ENCODE peak calls at places on chromosome 6, in ten cellular contexts. B, R, J, P, Q, E, Z, N, F and M are unnamed samples.
A peak's percentile ranks its signal among the peaks of the same experiment; 100 is the strongest.

GRCh38 chr6:4817551-4817950 is 41.3 kb downstream of the CDYL start:
- DNase-seq in F (no peak), Q (no peak), J (no peak), P (no peak), N (no peak), B (no peak), Z (no peak), R (no peak), E (no peak), M (no peak)

GRCh38 chr6:116206231-116206903 is 47.5 kb downstream of the TSPYL4 start:
- DNase-seq in Q (no peak), Z (no peak), E (no peak), R (no peak), J (no peak), N (no peak), B (no peak), P (no peak), F (no peak), M (no peak)

GRCh38 chr6:51314965-51315364 is 496.3 kb downstream of the TFAP2B start:
- DNase-seq in B (peak; percentile 4), P (no peak), J (no peak), F (no peak), Z (no peak), R (no peak), E (no peak), N (no peak), Q (no peak), M (no peak)

GRCh38 chr6:166341915-166342292 is 441 bp downstream of the SFT2D1 start:
- DNase-seq in N (peak; percentile 22), F (no peak), Q (no peak), B (no peak), Z (no peak), E (no peak), J (no peak), R (no peak), P (no peak), M (no peak)

GRCh38 chr6:156695747-156696146 is 81.4 kb upstream of the ARID1B start:
- DNase-seq in F (no peak), N (no peak), Z (no peak), B (no peak), Q (no peak), J (no peak), P (no peak), R (no peak), E (no peak), M (no peak)

GRCh38 chr6:37638414-37639079 is 59.1 kb downstream of the MDGA1 start:
- DNase-seq in Q (no peak), B (peak; percentile 5), J (no peak), E (no peak), Z (no peak), R (no peak), P (no peak), F (no peak), N (no peak), M (no peak)

GRCh38 chr6:167668019-167668753 is 158.5 kb upstream of the AFDN start:
- DNase-seq in E (no peak), R (no peak), F (no peak), N (no peak), B (no peak), J (peak; percentile 25), Q (no peak), Z (no peak), P (peak; percentile 67), M (no peak)

GRCh38 chr6:134170844-134171243 is 118.4 kb upstream of the SLC2A12 start:
- DNase-seq in N (no peak), P (no peak), Q (no peak), E (no peak), J (no peak), B (peak; percentile 58), R (no peak), F (no peak), Z (no peak), M (no peak)

GRCh38 chr6:156174026-156174880 is 602.9 kb upstream of the ARID1B start:
- DNase-seq in F (no peak), Q (peak; percentile 58), J (no peak), N (no peak), R (no peak), B (no peak), P (no peak), Z (no peak), E (no peak), M (no peak)

GRCh38 chr6:118168421-118168820 is 261.4 kb downstream of the SLC35F1 start:
- DNase-seq in N (no peak), F (no peak), J (no peak), Z (no peak), R (no peak), P (no peak), B (no peak), Q (no peak), E (no peak), M (no peak)

GRCh38 chr6:41967312-41968287 is 26.0 kb upstream of the CCND3 start:
- DNase-seq in P (no peak), R (no peak), J (no peak), Z (no peak), B (no peak), E (no peak), F (no peak), N (no peak), Q (no peak), M (no peak)